ENCODE peak calls at places on chromosome 5, in seven cellular contexts. E is activated T-helper 9 cell treated with anti-CD3 and anti-CD28 coated beads, Interleukin-2, amount 50 U/mL, for 16 hours; P is CD4-positive, alpha-beta memory T cell; N is SJSA1; G is kidney epithelial cell; U is NCI-H1436; R is glutamatergic neuron. Q is an unnamed sample.

GRCh38 chr5:105956456-105957177 is 1714.1 kb downstream of the EFNA5 start:
- DNase-seq in N (peak; percentile 62), G (peak; percentile 5), R (no peak), P (no peak), E (no peak), U (no peak), Q (no peak)

GRCh38 chr5:10674582-10674981 is 86.5 kb downstream of the DAP start:
- DNase-seq in P (no peak), G (no peak), U (no peak), E (no peak), N (no peak), R (no peak), Q (no peak)

GRCh38 chr5:20678814-20679298 is 690.9 kb upstream of the CDH18 start:
- DNase-seq in N (peak; percentile 19), E (no peak), P (no peak), R (no peak), U (no peak), G (peak; percentile 87), Q (no peak)

GRCh38 chr5:131209506-131210191 is 38.9 kb downstream of the LYRM7 start:
- DNase-seq in E (no peak), N (no peak), G (peak; percentile 12), P (peak; percentile 80), R (no peak), U (peak; percentile 67), Q (no peak)

GRCh38 chr5:133637206-133637605 is 24.9 kb upstream of the FSTL4 start:
- DNase-seq in N (no peak), G (no peak), U (no peak), E (no peak), R (no peak), P (no peak), Q (no peak)

GRCh38 chr5:173767580-173768266 is 120.4 kb upstream of the CPEB4 start:
- DNase-seq in E (no peak), N (no peak), G (no peak), R (no peak), U (no peak), P (no peak), Q (no peak)

GRCh38 chr5:160188151-160188967 is 40.9 kb upstream of the FABP6 start:
- DNase-seq in E (no peak), R (peak; percentile 33), G (no peak), U (peak; percentile 19), N (peak; percentile 62), P (no peak), Q (no peak)

GRCh38 chr5:131986161-131986912 is 25.1 kb downstream of the ACSL6 start:
- DNase-seq in U (no peak), N (no peak), R (no peak), E (no peak), G (no peak), P (no peak), Q (no peak)

GRCh38 chr5:134465856-134466240 is 54.2 kb upstream of the CDKN2AIPNL start:
- DNase-seq in R (peak; percentile 78), P (peak; percentile 25), G (peak; percentile 73), U (peak; percentile 68), E (peak; percentile 37), N (peak; percentile 99), Q (peak; percentile 68)

GRCh38 chr5:122845253-122846050 is at the start of gene SNX24:
- DNase-seq in G (no peak), U (peak; percentile 58), P (peak; percentile 79), E (peak; percentile 51), R (peak; percentile 77), N (peak; percentile 88), Q (no peak)

GRCh38 chr5:27821681-27822080 is 783.3 kb upstream of the CDH9 start:
- DNase-seq in G (peak; percentile 14), U (no peak), R (no peak), E (no peak), N (no peak), P (no peak), Q (no peak)

GRCh38 chr5:97297063-97297715 is 114.1 kb upstream of the RIOK2 start:
- DNase-seq in N (no peak), U (peak; percentile 7), P (no peak), E (no peak), G (no peak), R (peak; percentile 44), Q (no peak)

GRCh38 chr5:179865471-179866240 is 7.0 kb upstream of the MRNIP start:
- DNase-seq in R (no peak), N (no peak), G (no peak), U (no peak), E (no peak), P (no peak), Q (no peak)

GRCh38 chr5:139926797-139927503 is 116.1 kb downstream of the NRG2 start:
- DNase-seq in R (no peak), E (no peak), P (no peak), U (no peak), N (no peak), G (no peak), Q (no peak)

GRCh38 chr5:14871084-14871572 is 450 bp downstream of the ANKH start:
- DNase-seq in P (peak; percentile 38), R (peak; percentile 37), U (no peak), E (peak; percentile 30), G (no peak), N (no peak), Q (no peak)

GRCh38 chr5:159053216-159053615 is 46.5 kb downstream of the EBF1 start:
- DNase-seq in R (no peak), P (no peak), G (no peak), E (no peak), U (no peak), N (no peak), Q (no peak)

GRCh38 chr5:17620627-17621026 is 10.4 kb downstream of the TAF11L12 start:
- DNase-seq in N (no peak), E (no peak), R (no peak), G (no peak), U (peak; percentile 27), P (no peak), Q (no peak)

GRCh38 chr5:83029912-83030311 is 47.3 kb downstream of the TMEM167A start:
- DNase-seq in R (no peak), P (no peak), G (peak; percentile 67), N (no peak), E (no peak), U (no peak), Q (no peak)

GRCh38 chr5:14125262-14125661 is 17.9 kb upstream of the TRIO start:
- DNase-seq in E (no peak), G (no peak), N (no peak), U (no peak), P (no peak), R (no peak), Q (no peak)

GRCh38 chr5:133387621-133388020 is 224.7 kb downstream of the FSTL4 start:
- DNase-seq in R (no peak), P (no peak), E (no peak), N (no peak), G (no peak), U (no peak), Q (no peak)

GRCh38 chr5:125232779-125233230 is 486.4 kb upstream of the ZNF608 start:
- DNase-seq in R (no peak), U (no peak), N (no peak), E (no peak), P (no peak), G (peak; percentile 25), Q (peak; percentile 19)

GRCh38 chr5:132662925-132663770 is 5.2 kb downstream of the IL13 start:
- DNase-seq in R (no peak), N (no peak), E (no peak), G (no peak), P (no peak), U (peak; percentile 25), Q (no peak)

GRCh38 chr5:43613370-43613769 is 10.4 kb downstream of the NNT start:
- DNase-seq in N (no peak), E (no peak), G (no peak), U (no peak), P (no peak), R (no peak), Q (no peak)

GRCh38 chr5:9781882-9782281 is 151.7 kb upstream of the TAS2R1 start:
- DNase-seq in R (no peak), P (no peak), E (no peak), N (peak; percentile 10), U (no peak), G (no peak), Q (no peak)

GRCh38 chr5:143106175-143106574 is 297.3 kb downstream of the NR3C1 start:
- DNase-seq in P (no peak), R (no peak), U (no peak), E (no peak), N (peak; percentile 54), G (peak; percentile 25), Q (peak; percentile 53)

GRCh38 chr5:82512025-82512424 is 233.9 kb upstream of the RPS23 start:
- DNase-seq in R (no peak), N (no peak), P (no peak), G (no peak), E (no peak), U (no peak), Q (no peak)

GRCh38 chr5:151624486-151624885 is 33.4 kb upstream of the FAT2 start:
- DNase-seq in N (no peak), U (no peak), R (no peak), P (no peak), G (no peak), E (no peak), Q (no peak)

GRCh38 chr5:9025942-9026341 is 519.9 kb downstream of the SEMA5A start:
- DNase-seq in R (no peak), U (no peak), N (no peak), E (no peak), G (no peak), P (no peak), Q (no peak)

GRCh38 chr5:6633469-6634326 is 458 bp downstream of the SRD5A1 start:
- DNase-seq in G (no peak), U (peak; percentile 12), E (no peak), R (peak; percentile 70), N (peak; percentile 24), P (no peak), Q (no peak)